ENCODE peak calls at places on chromosomes 3 and 15, in seven cellular contexts. One of them, this sample, is unnamed.

GRCh38 chr3:14646589-14647413 is 4.8 kb upstream of the CCDC174 start:
- DNase-seq in heart left ventricle: no peak
- DNase-seq in esophagus squamous epithelium: no peak
- DNase-seq in transverse colon: no peak
- DNase-seq in breast epithelium: no peak
- DNase-seq in A549: no peak
- DNase-seq in prostate gland: no peak
- DNase-seq in this sample: no peak

GRCh38 chr15:42083605-42083908 is 10.8 kb downstream of the PLA2G4D start:
- DNase-seq in heart left ventricle: no peak
- DNase-seq in breast epithelium: no peak
- DNase-seq in esophagus squamous epithelium: no peak
- DNase-seq in transverse colon: no peak
- DNase-seq in A549: no peak
- DNase-seq in prostate gland: no peak
- DNase-seq in this sample: no peak

GRCh38 chr3:175670572-175670971 is 811.4 kb downstream of the NAALADL2 start:
- DNase-seq in transverse colon: no peak
- DNase-seq in breast epithelium: no peak
- DNase-seq in heart left ventricle: no peak
- DNase-seq in esophagus squamous epithelium: no peak
- DNase-seq in prostate gland: no peak
- DNase-seq in A549: no peak
- DNase-seq in this sample: no peak

GRCh38 chr3:129398803-129399144 is 29.7 kb downstream of the EFCAB12 start:
- DNase-seq in esophagus squamous epithelium: no peak
- DNase-seq in A549: no peak
- DNase-seq in breast epithelium: no peak
- DNase-seq in transverse colon: peak
- DNase-seq in prostate gland: no peak
- DNase-seq in heart left ventricle: peak
- DNase-seq in this sample: no peak

GRCh38 chr3:76367281-76367680 is 581.9 kb upstream of the ZNF717 start:
- DNase-seq in heart left ventricle: no peak
- DNase-seq in prostate gland: no peak
- DNase-seq in breast epithelium: no peak
- DNase-seq in esophagus squamous epithelium: no peak
- DNase-seq in A549: no peak
- DNase-seq in transverse colon: no peak
- DNase-seq in this sample: no peak

GRCh38 chr3:175518459-175518858 is 659.3 kb downstream of the NAALADL2 start:
- DNase-seq in esophagus squamous epithelium: no peak
- DNase-seq in breast epithelium: no peak
- DNase-seq in transverse colon: no peak
- DNase-seq in A549: no peak
- DNase-seq in heart left ventricle: no peak
- DNase-seq in prostate gland: no peak
- DNase-seq in this sample: no peak

GRCh38 chr3:55690746-55691540 is 203.8 kb upstream of the WNT5A start:
- DNase-seq in A549: no peak
- DNase-seq in breast epithelium: no peak
- DNase-seq in heart left ventricle: no peak
- DNase-seq in esophagus squamous epithelium: no peak
- DNase-seq in prostate gland: no peak
- DNase-seq in transverse colon: no peak
- DNase-seq in this sample: no peak

GRCh38 chr3:101999177-101999778 is 150.0 kb downstream of the NFKBIZ start:
- DNase-seq in esophagus squamous epithelium: no peak
- DNase-seq in prostate gland: no peak
- DNase-seq in breast epithelium: no peak
- DNase-seq in transverse colon: no peak
- DNase-seq in A549: no peak
- DNase-seq in heart left ventricle: no peak
- DNase-seq in this sample: no peak

GRCh38 chr3:56468184-56469106 is at the start of gene ERC2:
- DNase-seq in prostate gland: peak
- DNase-seq in heart left ventricle: peak
- DNase-seq in transverse colon: peak
- DNase-seq in A549: peak
- DNase-seq in breast epithelium: no peak
- DNase-seq in esophagus squamous epithelium: no peak
- DNase-seq in this sample: no peak

GRCh38 chr15:29571728-29572454 is 250.4 kb downstream of the TJP1 start:
- DNase-seq in heart left ventricle: no peak
- DNase-seq in transverse colon: peak
- DNase-seq in prostate gland: no peak
- DNase-seq in A549: peak
- DNase-seq in esophagus squamous epithelium: no peak
- DNase-seq in breast epithelium: no peak
- DNase-seq in this sample: no peak

GRCh38 chr15:49313650-49314049 is 109.4 kb upstream of the FGF7 start:
- DNase-seq in prostate gland: no peak
- DNase-seq in transverse colon: no peak
- DNase-seq in esophagus squamous epithelium: no peak
- DNase-seq in heart left ventricle: no peak
- DNase-seq in A549: no peak
- DNase-seq in breast epithelium: no peak
- DNase-seq in this sample: no peak

GRCh38 chr3:66938338-66938963 is 59.7 kb upstream of the KBTBD8 start:
- DNase-seq in transverse colon: peak
- DNase-seq in heart left ventricle: no peak
- DNase-seq in esophagus squamous epithelium: no peak
- DNase-seq in prostate gland: peak
- DNase-seq in breast epithelium: no peak
- DNase-seq in A549: peak
- DNase-seq in this sample: no peak

GRCh38 chr15:50257924-50258323 is 7.6 kb downstream of the HDC start:
- DNase-seq in esophagus squamous epithelium: no peak
- DNase-seq in prostate gland: no peak
- DNase-seq in breast epithelium: no peak
- DNase-seq in transverse colon: no peak
- DNase-seq in A549: no peak
- DNase-seq in heart left ventricle: no peak
- DNase-seq in this sample: no peak

GRCh38 chr3:153338487-153338886 is 176.5 kb downstream of the RAP2B start:
- DNase-seq in prostate gland: no peak
- DNase-seq in breast epithelium: no peak
- DNase-seq in transverse colon: no peak
- DNase-seq in A549: no peak
- DNase-seq in heart left ventricle: no peak
- DNase-seq in esophagus squamous epithelium: no peak
- DNase-seq in this sample: no peak

DNA sequence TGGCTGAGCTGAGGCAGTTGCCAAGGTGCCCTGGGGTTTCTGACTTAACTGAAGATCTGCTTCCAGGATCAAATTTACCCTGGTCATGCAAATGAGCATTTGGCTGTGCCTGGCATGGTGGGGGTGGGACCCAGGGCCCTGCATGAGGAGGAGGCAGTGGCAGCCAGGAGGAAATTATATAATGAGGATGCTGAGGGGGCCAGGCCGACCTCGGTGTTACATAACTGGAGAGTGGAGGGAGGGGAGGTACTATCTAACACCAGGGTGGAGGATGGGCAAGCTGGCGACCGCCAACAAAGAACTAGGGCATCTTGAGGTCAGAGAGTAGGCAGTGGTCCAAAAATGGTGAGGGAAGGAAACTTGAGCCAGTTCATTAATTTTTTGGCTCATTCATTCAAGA is 16.4 kb downstream of the PLEKHO2 start:
- DNase-seq in transverse colon: no peak
- DNase-seq in A549: no peak
- DNase-seq in heart left ventricle: no peak
- DNase-seq in prostate gland: no peak
- DNase-seq in breast epithelium: no peak
- DNase-seq in esophagus squamous epithelium: no peak
- DNase-seq in this sample: no peak
- H3K27ac ChIP-seq in transverse colon: peak
- H3K27ac ChIP-seq in A549: no peak
- H3K27ac ChIP-seq in heart left ventricle: peak
- H3K27ac ChIP-seq in prostate gland: peak
- H3K27ac ChIP-seq in breast epithelium: peak
- H3K27ac ChIP-seq in esophagus squamous epithelium: peak
- H3K27ac ChIP-seq in this sample: no peak

DNA sequence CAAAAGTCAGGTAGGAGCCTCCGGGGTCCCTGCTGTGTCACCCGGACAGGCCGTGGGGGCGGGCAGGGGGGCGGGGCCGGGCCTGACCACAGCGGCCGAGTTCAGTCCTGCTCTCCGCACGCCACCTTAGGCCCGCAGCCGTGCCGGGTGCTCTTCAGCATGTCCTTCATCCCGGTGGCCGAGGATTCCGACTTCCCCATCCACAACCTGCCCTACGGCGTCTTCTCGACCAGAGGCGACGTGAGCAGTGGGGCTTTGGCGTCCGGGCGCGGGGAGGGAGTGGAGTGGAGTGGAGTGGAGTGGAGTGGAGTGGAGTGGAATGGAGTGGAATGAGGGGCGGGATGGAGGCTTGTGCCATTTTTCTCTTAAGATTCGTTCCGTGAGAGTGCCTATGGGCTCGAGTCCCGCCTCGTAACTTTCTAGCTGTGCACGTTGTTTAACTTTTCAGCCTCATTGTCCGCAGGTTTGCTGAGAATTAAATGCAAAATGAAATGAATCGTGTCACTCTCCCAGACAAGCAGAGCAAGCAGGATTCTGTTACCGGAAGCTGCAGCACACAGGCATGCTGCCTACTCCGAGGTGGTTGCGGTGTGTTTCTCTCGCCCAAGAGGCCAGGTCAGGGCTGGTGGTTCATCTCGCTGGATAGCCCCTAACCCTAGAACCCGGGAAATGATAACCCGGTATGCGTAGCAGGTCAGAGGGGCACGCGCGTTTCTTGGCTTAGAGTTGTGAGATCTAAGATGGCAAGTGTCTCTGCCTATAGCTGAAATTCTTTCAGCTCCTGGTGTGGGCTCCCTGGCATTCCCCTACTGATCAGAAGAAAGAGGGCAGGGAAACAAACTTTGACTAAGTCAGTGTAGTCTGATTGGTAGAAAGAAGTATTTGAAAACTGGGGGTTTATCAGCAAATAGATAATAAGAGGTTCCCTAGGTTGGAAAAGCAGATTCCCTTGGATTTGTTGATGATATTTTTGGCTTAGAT is at the start of gene FAH:
- DNase-seq in prostate gland: no peak
- DNase-seq in esophagus squamous epithelium: no peak
- DNase-seq in breast epithelium: no peak
- DNase-seq in A549: no peak
- DNase-seq in heart left ventricle: no peak
- DNase-seq in transverse colon: peak
- DNase-seq in this sample: no peak
- TF ChIP-seq POLR2A in prostate gland: peak
- TF ChIP-seq POLR2A in esophagus squamous epithelium: no peak
- TF ChIP-seq POLR2A in breast epithelium: no peak
- TF ChIP-seq POLR2A in A549: peak
- TF ChIP-seq POLR2A in heart left ventricle: no peak
- TF ChIP-seq POLR2A in transverse colon: peak
- TF ChIP-seq POLR2A in this sample: no peak

GRCh38 chr15:89096664-89097063 is 8.4 kb downstream of the ABHD2 start:
- DNase-seq in esophagus squamous epithelium: no peak
- DNase-seq in breast epithelium: no peak
- DNase-seq in A549: no peak
- DNase-seq in heart left ventricle: no peak
- DNase-seq in transverse colon: no peak
- DNase-seq in prostate gland: no peak
- DNase-seq in this sample: peak

GRCh38 chr15:89097313-89097712 is 9.1 kb downstream of the ABHD2 start:
- DNase-seq in transverse colon: no peak
- DNase-seq in breast epithelium: no peak
- DNase-seq in prostate gland: no peak
- DNase-seq in esophagus squamous epithelium: no peak
- DNase-seq in A549: no peak
- DNase-seq in heart left ventricle: no peak
- DNase-seq in this sample: no peak

GRCh38 chr15:89095556-89095955 is 7.3 kb downstream of the ABHD2 start:
- DNase-seq in breast epithelium: no peak
- DNase-seq in A549: no peak
- DNase-seq in heart left ventricle: no peak
- DNase-seq in transverse colon: no peak
- DNase-seq in esophagus squamous epithelium: no peak
- DNase-seq in prostate gland: no peak
- DNase-seq in this sample: no peak

GRCh38 chr15:89099968-89100367 is 11.7 kb downstream of the ABHD2 start:
- DNase-seq in transverse colon: no peak
- DNase-seq in esophagus squamous epithelium: no peak
- DNase-seq in heart left ventricle: no peak
- DNase-seq in A549: no peak
- DNase-seq in breast epithelium: no peak
- DNase-seq in prostate gland: no peak
- DNase-seq in this sample: no peak

DNA sequence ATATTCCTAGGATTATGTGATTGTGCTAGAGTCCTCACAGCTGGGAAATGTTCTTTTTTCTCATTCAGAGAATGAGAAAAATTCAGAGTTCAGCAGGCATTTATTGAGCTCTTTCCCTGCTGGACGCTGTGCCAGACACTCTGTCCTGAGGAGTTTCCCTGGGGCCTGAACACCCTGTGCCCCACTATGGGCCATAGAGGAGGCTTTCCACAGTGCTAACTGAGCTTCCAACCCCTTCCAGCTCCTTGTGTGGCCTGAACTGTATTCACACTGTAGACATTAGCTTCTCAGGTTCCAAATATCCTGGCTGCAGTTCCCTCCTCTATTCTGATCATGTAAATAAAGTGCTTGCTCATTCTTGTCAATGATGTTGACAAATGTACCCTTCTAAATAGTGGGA is 10.0 kb downstream of the ABHD2 start:
- DNase-seq in breast epithelium: no peak
- DNase-seq in heart left ventricle: no peak
- DNase-seq in esophagus squamous epithelium: no peak
- DNase-seq in prostate gland: peak
- DNase-seq in A549: no peak
- DNase-seq in transverse colon: no peak
- DNase-seq in this sample: no peak
- H3K27ac ChIP-seq in breast epithelium: no peak
- H3K27ac ChIP-seq in heart left ventricle: peak
- H3K27ac ChIP-seq in esophagus squamous epithelium: peak
- H3K27ac ChIP-seq in prostate gland: peak
- H3K27ac ChIP-seq in A549: peak
- H3K27ac ChIP-seq in transverse colon: peak
- H3K27ac ChIP-seq in this sample: peak

DNA sequence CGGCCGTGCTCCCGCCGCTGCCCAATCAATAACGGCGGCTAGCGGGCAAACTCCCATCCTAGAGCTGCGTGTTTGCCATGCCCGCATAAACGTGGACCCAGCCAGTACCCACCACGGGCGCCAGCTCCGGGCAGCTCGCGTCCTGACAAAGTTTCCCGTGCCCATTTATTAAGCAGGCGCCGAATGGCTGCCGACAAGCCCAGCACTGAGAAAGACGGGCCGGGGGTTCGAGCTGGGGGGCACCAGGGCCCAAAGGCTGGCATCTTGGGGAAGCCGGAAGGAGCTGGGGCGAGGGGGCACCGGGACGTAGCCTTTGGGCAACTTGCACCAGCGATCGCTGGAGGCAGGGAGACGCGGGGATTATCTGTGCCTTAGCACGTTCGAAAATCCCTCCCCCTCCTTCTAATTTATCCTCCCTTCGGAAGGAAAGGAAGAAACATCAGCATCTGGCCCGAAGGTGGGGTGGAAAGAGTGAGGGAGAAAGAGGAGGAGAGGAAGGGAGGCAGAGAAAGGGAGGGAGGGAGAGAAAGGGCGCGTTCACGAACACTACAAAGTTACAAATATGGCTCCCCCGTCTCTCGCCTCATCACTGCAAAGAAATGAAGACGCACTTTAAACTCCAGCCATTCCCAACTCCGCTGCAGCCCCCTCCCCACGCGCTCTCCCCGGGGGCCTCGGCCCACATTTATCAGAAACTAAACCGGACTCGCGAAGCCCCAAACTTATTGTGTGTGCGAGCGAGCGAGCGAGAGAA is 1.1 kb downstream of the ANP32A start:
- DNase-seq in A549: peak
- DNase-seq in transverse colon: peak
- DNase-seq in prostate gland: peak
- DNase-seq in esophagus squamous epithelium: no peak
- DNase-seq in breast epithelium: peak
- DNase-seq in heart left ventricle: peak
- DNase-seq in this sample: peak
- TF ChIP-seq POLR2A in A549: no peak
- TF ChIP-seq POLR2A in transverse colon: peak
- TF ChIP-seq POLR2A in prostate gland: peak
- TF ChIP-seq POLR2A in esophagus squamous epithelium: peak
- TF ChIP-seq POLR2A in breast epithelium: no peak
- TF ChIP-seq POLR2A in heart left ventricle: no peak
- TF ChIP-seq POLR2A in this sample: peak